ENCODE peak calls at places on chromosome 17, in six cellular contexts. L is cardiac fibroblast; V is AG04450; C is Caco-2; W is ascending aorta; Q is CD4-positive, alpha-beta memory T cell. S is an unnamed sample.

GRCh38 chr17:81076097-81076754 is 41.3 kb downstream of the BAIAP2 start:
- DNase-seq in L (no peak), V (no peak), C (no peak), W (no peak), Q (no peak), S (no peak)

GRCh38 chr17:1008008-1008761 is 11.3 kb downstream of the TIMM22 start:
- DNase-seq in L (no peak), V (no peak), C (no peak), W (peak; percentile 39), Q (no peak), S (no peak)

GRCh38 chr17:42342242-42343008 is 45.8 kb downstream of the STAT3 start:
- DNase-seq in L (peak; percentile 51), V (no peak), C (no peak), W (no peak), Q (no peak), S (no peak)

GRCh38 chr17:58590377-58590776 is 75.9 kb upstream of the MTMR4 start:
- DNase-seq in L (no peak), V (no peak), C (no peak), W (no peak), Q (no peak), S (no peak)

GRCh38 chr17:57342141-57342540 is 85.8 kb downstream of the MSI2 start:
- DNase-seq in L (no peak), V (no peak), C (no peak), W (no peak), Q (no peak), S (no peak)

GRCh38 chr17:56125830-56126819 is 27.1 kb upstream of the ANKFN1 start:
- DNase-seq in L (peak; percentile 48), V (peak; percentile 30), C (peak; percentile 62), W (no peak), Q (no peak), S (peak; percentile 43)

GRCh38 chr17:885971-886571 is 93.5 kb downstream of the NXN start:
- DNase-seq in L (no peak), V (no peak), C (no peak), W (no peak), Q (no peak), S (no peak)

GRCh38 chr17:44775838-44776621 is 17.2 kb downstream of the ADAM11 start:
- DNase-seq in L (no peak), V (no peak), C (peak; percentile 100), W (no peak), Q (no peak), S (no peak)

GRCh38 chr17:60421273-60422161 is 772 bp upstream of the CHCT1 start:
- DNase-seq in L (peak; percentile 62), V (no peak), C (peak; percentile 56), W (peak; percentile 27), Q (peak; percentile 72), S (no peak)

GRCh38 chr17:78324391-78325075 is 35.3 kb downstream of the SOCS3 start:
- DNase-seq in L (peak; percentile 92), V (peak; percentile 69), C (no peak), W (peak; percentile 53), Q (no peak), S (no peak)

GRCh38 chr17:27956601-27957445 is 63.7 kb upstream of the LYRM9 start:
- DNase-seq in L (peak; percentile 24), V (no peak), C (peak; percentile 67), W (no peak), Q (no peak), S (no peak)

GRCh38 chr17:74235040-74235581 is 21.7 kb downstream of the TTYH2 start:
- DNase-seq in L (no peak), V (no peak), C (no peak), W (no peak), Q (no peak), S (no peak)

GRCh38 chr17:17849147-17849820 is 12.5 kb upstream of the SREBF1 start:
- DNase-seq in L (peak; percentile 60), V (no peak), C (no peak), W (peak; percentile 71), Q (peak; percentile 89), S (no peak)

GRCh38 chr17:40033339-40033738 is 18.1 kb downstream of the CSF3 start:
- DNase-seq in L (no peak), V (no peak), C (no peak), W (no peak), Q (no peak), S (no peak)

GRCh38 chr17:77125432-77125901 is 15.3 kb upstream of the SEC14L1 start:
- DNase-seq in L (peak; percentile 99), V (peak; percentile 71), C (peak; percentile 53), W (no peak), Q (no peak), S (peak; percentile 61)

GRCh38 chr17:81481011-81481799 is 31.4 kb downstream of the ACTG1 start:
- DNase-seq in L (peak; percentile 38), V (no peak), C (no peak), W (no peak), Q (peak; percentile 55), S (no peak)

GRCh38 chr17:49371178-49371834 is 9.3 kb upstream of the ZNF652 start:
- DNase-seq in L (no peak), V (no peak), C (peak; percentile 55), W (no peak), Q (no peak), S (no peak)

GRCh38 chr17:337866-338265 is 14.7 kb downstream of the RPH3AL start:
- DNase-seq in L (no peak), V (no peak), C (no peak), W (no peak), Q (no peak), S (no peak)

GRCh38 chr17:48577330-48577945 is 712 bp downstream of the HOXB4 start:
- DNase-seq in L (no peak), V (no peak), C (peak; percentile 83), W (no peak), Q (no peak), S (no peak)

GRCh38 chr17:66964083-66964771 is at the start of gene CACNG4:
- DNase-seq in L (no peak), V (no peak), C (peak; percentile 63), W (no peak), Q (no peak), S (no peak)

GRCh38 chr17:49969134-49969759 is at the start of gene DLX4:
- DNase-seq in L (no peak), V (no peak), C (peak; percentile 67), W (no peak), Q (peak; percentile 49), S (no peak)

GRCh38 chr17:82799591-82799990 is 40.2 kb downstream of the ZNF750 start:
- DNase-seq in L (no peak), V (no peak), C (no peak), W (no peak), Q (no peak), S (no peak)

GRCh38 chr17:46199379-46199778 is 6.2 kb upstream of the KANSL1 start:
- DNase-seq in L (peak; percentile 32), V (no peak), C (no peak), W (no peak), Q (no peak), S (no peak)

GRCh38 chr17:48678141-48678971 is 44.0 kb downstream of the PRAC1 start:
- DNase-seq in L (peak; percentile 49), V (no peak), C (peak; percentile 69), W (no peak), Q (peak; percentile 56), S (no peak)

GRCh38 chr17:59796785-59797205 is 89.3 kb downstream of the VMP1 start:
- DNase-seq in L (peak; percentile 27), V (no peak), C (no peak), W (no peak), Q (no peak), S (no peak)

GRCh38 chr17:81640011-81640410 is 3.0 kb downstream of the TSPAN10 start:
- DNase-seq in L (no peak), V (no peak), C (no peak), W (no peak), Q (no peak), S (no peak)

GRCh38 chr17:68514809-68515208 is 2.6 kb downstream of the PRKAR1A start:
- DNase-seq in L (peak; percentile 92), V (no peak), C (no peak), W (no peak), Q (no peak), S (no peak)
- H3K4me3 ChIP-seq in L (peak overlapping the region; percentile 82), V (peak overlapping the region; percentile 97), C (no peak overlapping the region), W (peak overlapping the region; percentile 88), Q (no peak overlapping the region), S (no peak overlapping the region)

GRCh38 chr17:33531311-33531710 is 238.2 kb upstream of the ASIC2 start:
- DNase-seq in L (no peak), V (no peak), C (no peak), W (no peak), Q (no peak), S (no peak)

GRCh38 chr17:33534063-33534462 is 241.0 kb upstream of the ASIC2 start:
- DNase-seq in L (no peak), V (no peak), C (no peak), W (no peak), Q (no peak), S (no peak)
- H3K4me3 ChIP-seq in L (no peak overlapping the region), V (no peak overlapping the region), C (no peak overlapping the region), W (no peak overlapping the region), Q (no peak overlapping the region), S (no peak overlapping the region)

DNA sequence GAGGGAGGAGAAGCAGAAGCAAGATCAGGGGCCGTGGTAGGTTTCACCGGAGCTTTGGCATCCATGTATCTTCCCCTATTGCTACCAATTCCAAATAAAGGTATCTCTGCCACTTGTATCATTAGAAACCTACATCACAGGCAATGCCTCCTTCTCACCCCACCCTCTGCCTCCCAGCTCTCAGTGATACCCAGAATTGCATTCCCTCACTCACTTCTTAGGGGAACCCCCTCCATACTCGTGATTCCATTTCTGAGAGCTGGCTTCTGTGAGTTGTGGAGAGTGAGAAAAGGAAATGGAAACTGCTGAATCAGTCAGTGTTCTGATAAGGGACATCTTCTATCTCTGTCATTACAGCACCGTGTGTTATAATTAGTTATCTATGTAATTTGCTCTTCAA is 2.3 kb upstream of the CCL3 start:
- DNase-seq in L (no peak), V (no peak), C (no peak), W (no peak), Q (no peak), S (no peak)
- H3K4me3 ChIP-seq in L (no peak overlapping the region), V (no peak overlapping the region), C (no peak overlapping the region), W (no peak overlapping the region), Q (no peak overlapping the region), S (no peak overlapping the region)

GRCh38 chr17:75460295-75460694 is 3.9 kb downstream of the TMEM94 start:
- DNase-seq in L (no peak), V (no peak), C (no peak), W (no peak), Q (no peak), S (no peak)

GRCh38 chr17:75456417-75457046 is at the start of gene TMEM94:
- DNase-seq in L (peak; percentile 99), V (peak; percentile 95), C (peak; percentile 97), W (peak; percentile 84), Q (peak; percentile 94), S (peak; percentile 93)

GRCh38 chr17:75459590-75460267 is 3.3 kb downstream of the TMEM94 start:
- DNase-seq in L (no peak), V (no peak), C (peak; percentile 80), W (no peak), Q (no peak), S (no peak)

GRCh38 chr17:75457047-75457654 is 716 bp downstream of the TMEM94 start:
- DNase-seq in L (peak; percentile 40), V (no peak), C (peak; percentile 54), W (no peak), Q (peak; percentile 42), S (no peak)

DNA sequence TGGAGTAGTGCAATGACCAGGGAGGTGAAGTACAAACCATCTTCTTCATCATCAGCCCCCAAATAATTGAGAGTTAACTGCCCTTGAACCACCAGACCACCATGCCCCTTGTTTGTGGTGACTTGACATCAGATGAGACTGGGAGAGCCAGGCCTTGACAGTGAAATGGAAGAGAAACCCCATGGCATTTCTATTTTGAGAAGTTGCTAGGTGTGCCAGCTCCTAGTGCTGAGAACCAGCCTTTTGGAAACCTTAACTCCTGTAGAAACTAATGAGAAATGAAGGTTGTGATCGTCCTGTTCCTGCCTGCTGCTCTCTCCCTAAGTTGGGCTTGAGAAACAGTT is 2.8 kb downstream of the TMEM94 start:
- DNase-seq in L (no peak), V (no peak), C (no peak), W (no peak), Q (no peak), S (no peak)
- H3K4me3 ChIP-seq in L (no peak overlapping the region), V (no peak overlapping the region), C (no peak overlapping the region), W (no peak overlapping the region), Q (no peak overlapping the region), S (no peak overlapping the region)